ENCODE peak calls at places on chromosome 17, in seven cellular contexts. X is anterior cingulate cortex; I is stimulated activated CD4-positive, alpha-beta T cell treated with anti-CD3 and anti-CD28 coated beads, Interleukin-2, amount 100 ng/mL, for 4 hours; J is mesothelial cell of epicardium; P is LoVo; N is AG08396; D is activated CD4-positive, alpha-beta T cell treated with anti-CD3 and anti-CD28 coated beads, Interleukin-2, amount 10 ng/mL, durations not matched to agents 7 days and 5 days. C is an unnamed sample.

GRCh38 chr17:60146206-60146605 is 3.6 kb upstream of the CA4 start:
- DNase-seq in X (no peak), I (no peak), J (no peak), P (no peak), N (no peak), D (no peak), C (no peak)

GRCh38 chr17:75031972-75032895 is 14.5 kb downstream of the ATP5PD start:
- DNase-seq in X (peak), I (peak), J (no peak), P (peak), N (peak), D (peak), C (peak)

GRCh38 chr17:14833201-14833773 is 431.8 kb downstream of the PMP22 start:
- DNase-seq in X (no peak), I (no peak), J (no peak), P (no peak), N (peak), D (no peak), C (no peak)

GRCh38 chr17:72615627-72615991 is 476.9 kb downstream of the SLC39A11 start:
- DNase-seq in X (no peak), I (no peak), J (no peak), P (peak), N (no peak), D (no peak), C (no peak)

GRCh38 chr17:40915721-40916256 is 21.7 kb downstream of the KRT23 start:
- DNase-seq in X (no peak), I (no peak), J (no peak), P (peak), N (peak), D (no peak), C (no peak)

GRCh38 chr17:10243905-10244844 is 45.8 kb upstream of the GAS7 start:
- DNase-seq in X (no peak), I (no peak), J (no peak), P (peak), N (no peak), D (no peak), C (no peak)

GRCh38 chr17:68694791-68695485 is 93.8 kb upstream of the FAM20A start:
- DNase-seq in X (no peak), I (no peak), J (no peak), P (peak), N (no peak), D (no peak), C (no peak)

GRCh38 chr17:56596741-56597494 is 3.4 kb downstream of the NOG start:
- DNase-seq in X (no peak), I (no peak), J (peak), P (no peak), N (no peak), D (no peak), C (no peak)

GRCh38 chr17:82154881-82155331 is 56.9 kb upstream of the FASN start:
- DNase-seq in X (no peak), I (no peak), J (no peak), P (no peak), N (no peak), D (no peak), C (no peak)

GRCh38 chr17:61389670-61390478 is 9.8 kb upstream of the TBX2 start:
- DNase-seq in X (no peak), I (no peak), J (no peak), P (no peak), N (peak), D (peak), C (peak)

GRCh38 chr17:80063815-80064585 is 27.6 kb downstream of the CCDC40 start:
- DNase-seq in X (peak), I (no peak), J (no peak), P (peak), N (peak), D (no peak), C (no peak)

GRCh38 chr17:77696151-77696719 is 262.3 kb upstream of the TNRC6C start:
- DNase-seq in X (no peak), I (peak), J (no peak), P (no peak), N (no peak), D (peak), C (no peak)

GRCh38 chr17:4554441-4554996 is 665 bp downstream of the MYBBP1A start:
- DNase-seq in X (no peak), I (no peak), J (peak), P (no peak), N (no peak), D (no peak), C (no peak)

GRCh38 chr17:41777579-41778188 is 8.8 kb downstream of the JUP start:
- DNase-seq in X (peak), I (no peak), J (no peak), P (no peak), N (peak), D (no peak), C (no peak)

C was measured in activated CD4-positive, alpha-beta memory T cell treated with anti-CD3 and anti-CD28 coated beads, Interleukin-2, amount 10 ng/mL, durations not matched to agents 7 days and 5 days.